ENCODE peak calls at places on chromosomes 3 and 15, in nine cellular contexts. F, B, J, G, U, T, O, E and S are unnamed samples. For H3K27me3, the result is how much of the 10 kb centered on the place peaks cover.

GRCh38 chr15:95664435-95664834 is 666.1 kb upstream of the NR2F2 start:
- DNase-seq in F (no peak), B (no peak), J (no peak), G (no peak), U (no peak), T (no peak), O (no peak), E (no peak), S (no peak)

GRCh38 chr15:58396181-58396580 is 35.6 kb upstream of the LIPC start:
- DNase-seq in F (no peak), B (no peak), J (no peak), G (no peak), U (no peak), T (no peak), O (no peak), E (no peak), S (no peak)

GRCh38 chr3:167394003-167394402 is 13.9 kb upstream of the ZBBX start:
- DNase-seq in F (no peak), B (no peak), J (no peak), G (no peak), U (no peak), T (no peak), O (no peak), E (no peak), S (no peak)

GRCh38 chr3:148459931-148460513 is 237.7 kb upstream of the AGTR1 start:
- DNase-seq in F (no peak), B (no peak), J (no peak), G (no peak), U (no peak), T (no peak), O (no peak), E (no peak), S (no peak)

GRCh38 chr3:134852893-134853351 is 57.9 kb downstream of the EPHB1 start:
- DNase-seq in F (no peak), B (no peak), J (no peak), G (no peak), U (peak), T (no peak), O (no peak), E (no peak), S (peak)

GRCh38 chr15:41647269-41647668 is 12.9 kb upstream of the MGA start:
- DNase-seq in F (no peak), B (no peak), J (no peak), G (no peak), U (no peak), T (no peak), O (no peak), E (no peak), S (no peak)

GRCh38 chr3:15148614-15149013 is 49.7 kb upstream of the RBSN start:
- DNase-seq in F (no peak), B (no peak), J (peak), G (peak), U (no peak), T (no peak), O (no peak), E (no peak), S (peak)

GRCh38 chr3:81723732-81724313 is 37.6 kb downstream of the GBE1 start:
- DNase-seq in F (no peak), B (no peak), J (no peak), G (no peak), U (no peak), T (no peak), O (no peak), E (no peak), S (no peak)

GRCh38 chr3:119579366-119580147 is at the start of gene ADPRH:
- DNase-seq in F (peak), B (peak), J (peak), G (peak), U (peak), T (peak), O (peak), E (peak), S (peak)

GRCh38 chr3:15611018-15611417 is 9.5 kb downstream of the BTD start:
- DNase-seq in F (no peak), B (no peak), J (no peak), G (no peak), U (no peak), T (no peak), O (no peak), E (no peak), S (no peak)

GRCh38 chr3:182438398-182438797 is 354.9 kb upstream of the ATP11B start:
- DNase-seq in F (no peak), B (no peak), J (no peak), G (no peak), U (no peak), T (no peak), O (no peak), E (no peak), S (no peak)

GRCh38 chr3:143754090-143754489 is 94.2 kb downstream of the SLC9A9 start:
- DNase-seq in F (no peak), B (no peak), J (no peak), G (no peak), U (no peak), T (no peak), O (no peak), E (no peak), S (no peak)

GRCh38 chr3:53842436-53843194 is 3.6 kb downstream of the CHDH start:
- DNase-seq in F (no peak), B (peak), J (peak), G (peak), U (peak), T (no peak), O (no peak), E (no peak), S (no peak)

GRCh38 chr3:183539821-183540220 is 15.7 kb downstream of the KLHL6 start:
- DNase-seq in F (no peak), B (no peak), J (no peak), G (no peak), U (no peak), T (no peak), O (no peak), E (no peak), S (no peak)

GRCh38 chr3:158094235-158094916 is 11.8 kb downstream of the SHOX2 start:
- DNase-seq in F (no peak), B (peak), J (peak), G (no peak), U (no peak), T (peak), O (no peak), E (peak), S (no peak)

GRCh38 chr3:126529585-126530170 is 5.7 kb downstream of the CHST13 start:
- DNase-seq in F (no peak), B (peak), J (no peak), G (no peak), U (no peak), T (peak), O (no peak), E (no peak), S (no peak)

GRCh38 chr15:85579957-85580694 is 199.7 kb downstream of the AKAP13 start:
- DNase-seq in F (no peak), B (peak), J (no peak), G (peak), U (peak), T (peak), O (no peak), E (no peak), S (no peak)

GRCh38 chr15:23416349-23417276 is 30.4 kb downstream of the GOLGA6L2 start:
- DNase-seq in F (no peak), B (peak), J (no peak), G (no peak), U (no peak), T (no peak), O (no peak), E (peak), S (no peak)

GRCh38 chr3:101065962-101066361 is 72.7 kb upstream of the ABI3BP start:
- DNase-seq in F (no peak), B (no peak), J (no peak), G (no peak), U (no peak), T (no peak), O (no peak), E (no peak), S (no peak)

GRCh38 chr15:42366151-42366550 is 6.8 kb downstream of the CAPN3 start:
- DNase-seq in F (no peak), B (no peak), J (no peak), G (no peak), U (no peak), T (no peak), O (no peak), E (no peak), S (no peak)

GRCh38 chr3:55487376-55488241 is 503 bp upstream of the WNT5A start:
- DNase-seq in F (no peak), B (peak), J (peak), G (peak), U (no peak), T (peak), O (no peak), E (peak), S (no peak)

GRCh38 chr15:69476704-69477473 is 24.3 kb downstream of the RPLP1 start:
- DNase-seq in F (no peak), B (no peak), J (no peak), G (no peak), U (no peak), T (no peak), O (no peak), E (no peak), S (no peak)

GRCh38 chr3:186821429-186822367 is 15.4 kb upstream of the RFC4 start:
- DNase-seq in F (peak), B (no peak), J (peak), G (no peak), U (peak), T (no peak), O (peak), E (no peak), S (peak)
- H3K4me3 ChIP-seq in F (no peak), B (no peak), J (no peak), G (no peak), U (no peak), T (no peak), O (no peak), E (no peak), S (no peak)

DNA sequence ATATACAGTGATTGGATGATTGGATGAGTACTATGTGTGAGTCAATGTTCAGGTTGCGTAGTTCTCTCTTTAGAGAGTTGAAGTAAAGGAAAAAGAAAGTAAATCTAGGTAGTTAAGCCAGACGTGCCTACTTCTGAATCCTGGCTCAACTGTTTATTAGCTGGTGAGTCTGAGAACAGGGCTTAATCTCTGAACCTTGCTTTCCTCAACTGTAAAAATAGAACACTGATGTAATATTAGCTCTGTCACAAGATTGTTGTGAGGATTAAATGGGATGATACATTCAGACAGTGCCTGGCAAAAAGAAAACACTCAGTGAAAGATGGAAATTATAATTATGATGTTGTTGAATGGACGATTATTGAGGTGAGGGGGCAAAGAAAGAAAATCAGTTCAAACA is 413.4 kb downstream of the MAGI1 start:
- DNase-seq in F (no peak), B (no peak), J (no peak), G (no peak), U (no peak), T (no peak), O (no peak), E (no peak), S (no peak)
- H3K27ac ChIP-seq in F (no peak), B (no peak), J (no peak), G (no peak), U (no peak), T (no peak), O (no peak), E (no peak), S (no peak)

DNA sequence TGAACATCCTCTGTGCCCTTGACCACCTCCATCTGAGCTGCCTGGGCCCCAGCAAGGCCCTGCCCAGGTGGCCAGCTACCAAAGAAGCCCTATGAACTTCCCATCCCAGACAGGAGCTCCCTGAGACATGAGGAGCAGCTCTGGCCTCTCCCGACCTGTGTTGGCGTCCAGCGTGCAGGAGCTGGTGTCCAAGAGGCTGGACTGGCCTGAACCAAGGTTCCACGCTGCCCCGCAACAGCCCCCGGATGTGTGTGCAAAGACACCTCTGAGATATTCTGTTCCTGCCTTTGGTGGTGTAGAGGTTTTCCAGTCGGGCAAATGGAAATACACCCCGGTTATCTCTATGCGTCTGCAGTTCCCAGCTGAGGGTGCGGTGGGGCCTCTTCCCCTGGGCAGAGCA is 42.1 kb downstream of the WNT7A start:
- DNase-seq in F (no peak), B (no peak), J (no peak), G (no peak), U (no peak), T (no peak), O (no peak), E (no peak), S (no peak)
- H3K27me3 ChIP-seq in F (under half), B (under half), J (under half), G (under half), U (under half), T (under half), O (under half), E (under half), S (under half)

DNA sequence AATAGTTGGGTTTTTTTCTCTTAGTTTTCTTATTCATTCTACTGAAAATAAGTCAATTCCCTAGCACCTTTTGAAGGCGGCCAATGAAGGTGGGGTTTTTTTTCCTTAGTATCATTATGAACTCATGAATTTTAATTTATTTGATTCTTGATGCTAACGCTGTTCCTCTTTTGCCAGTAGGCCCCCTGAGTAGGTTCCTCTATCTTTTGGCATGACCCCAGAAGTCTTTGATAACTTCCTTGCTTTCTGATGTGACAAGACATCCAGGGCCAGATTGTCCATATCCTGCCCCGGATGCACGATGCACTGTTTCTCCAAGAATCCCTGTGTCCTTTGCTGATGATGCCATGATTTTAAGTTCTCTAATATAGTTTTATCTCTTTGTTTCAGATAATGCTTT is 20.6 kb downstream of the LRRK1 start:
- DNase-seq in F (no peak), B (no peak), J (no peak), G (no peak), U (no peak), T (no peak), O (no peak), E (no peak), S (no peak)
- H3K4me3 ChIP-seq in F (no peak), B (no peak), J (no peak), G (no peak), U (no peak), T (no peak), O (no peak), E (no peak), S (no peak)

DNA sequence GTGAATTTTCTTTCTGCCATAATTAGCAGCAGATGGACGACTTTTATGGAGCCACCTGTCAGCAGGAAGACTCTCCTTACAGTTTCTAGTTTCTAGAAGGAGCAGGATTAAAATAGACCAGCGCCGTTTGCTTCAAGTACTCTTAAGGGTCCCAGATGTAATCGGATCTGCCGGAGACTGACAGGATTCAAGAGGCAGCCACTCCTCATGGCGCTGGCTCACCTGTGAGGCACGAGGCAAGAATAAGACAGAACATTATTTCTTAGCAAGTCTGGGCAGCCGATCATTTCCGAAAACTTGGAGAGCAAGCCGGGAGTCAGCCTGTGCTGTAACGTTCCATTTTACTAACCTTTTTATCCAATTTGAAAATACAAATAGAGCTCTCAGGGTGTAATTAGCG is 410.4 kb upstream of the RORA start:
- DNase-seq in F (no peak), B (no peak), J (no peak), G (no peak), U (no peak), T (no peak), O (no peak), E (no peak), S (no peak)
- H3K27ac ChIP-seq in F (no peak), B (no peak), J (no peak), G (no peak), U (no peak), T (no peak), O (no peak), E (no peak), S (no peak)

GRCh38 chr15:99692825-99693224 is 40.4 kb downstream of the LYSMD4 start:
- DNase-seq in F (no peak), B (no peak), J (no peak), G (no peak), U (no peak), T (no peak), O (no peak), E (no peak), S (no peak)
- H3K27me3 ChIP-seq in F (under half), B (under half), J (under half), G (under half), U (under half), T (under half), O (under half), E (under half), S (under half)

DNA sequence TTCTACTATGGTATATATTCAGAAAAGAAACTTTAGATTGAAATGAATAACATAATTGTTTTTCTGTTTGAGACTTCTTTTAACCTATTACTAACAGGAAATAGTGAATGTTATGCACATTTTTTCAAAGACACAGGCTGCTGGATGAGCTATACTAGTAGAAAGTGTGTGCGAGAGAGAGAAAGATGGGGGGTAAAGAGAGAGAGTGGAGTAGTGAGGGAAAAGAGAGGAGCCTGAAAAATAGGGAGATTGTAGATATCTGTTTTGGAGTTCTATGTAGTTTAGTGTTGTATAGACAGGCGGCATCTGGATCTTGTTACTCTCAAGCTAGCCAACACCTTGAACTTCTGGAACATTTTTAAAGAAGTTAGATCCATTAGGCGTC is 2.4 kb downstream of the RBMS3 start:
- DNase-seq in F (no peak), B (no peak), J (no peak), G (no peak), U (no peak), T (no peak), O (no peak), E (no peak), S (no peak)
- H3K4me3 ChIP-seq in F (no peak), B (peak), J (no peak), G (peak), U (peak), T (peak), O (no peak), E (peak), S (peak)

GRCh38 chr3:133404925-133405324 is 5.1 kb downstream of the BFSP2 start:
- DNase-seq in F (no peak), B (no peak), J (peak), G (no peak), U (no peak), T (no peak), O (no peak), E (no peak), S (no peak)
- H3K27ac ChIP-seq in F (no peak), B (no peak), J (peak), G (no peak), U (no peak), T (no peak), O (no peak), E (no peak), S (no peak)